ENCODE peak calls at places on chromosomes 13 and 19, in ten cellular contexts. One of them, this sample, is unnamed.
A peak's percentile ranks its signal among the peaks of the same experiment; 100 is the strongest.

GRCh38 chr13:107585466-107585865 is 629.9 kb downstream of the LIG4 start:
- DNase-seq in COR-L47: peak; percentile 56
- DNase-seq in NCI-H1092: no peak
- DNase-seq in NCI-H1417: peak; percentile 57
- DNase-seq in stimulated activated CD8-positive, alpha-beta memory T cell treated with anti-CD3 and anti-CD28 coated beads, Interleukin-7, amount 100 ng/mL, for 48 hours: no peak
- DNase-seq in cardiac fibroblast: no peak
- DNase-seq in A549: no peak
- DNase-seq in GOT3: no peak
- DNase-seq in fibroblast of gingiva: peak; percentile 21
- DNase-seq in T-helper 17 cell: no peak
- DNase-seq in this sample: peak; percentile 92

GRCh38 chr19:38928406-38929001 is 2.1 kb downstream of the SARS2 start:
- DNase-seq in A549: no peak
- DNase-seq in cardiac fibroblast: no peak
- DNase-seq in T-helper 17 cell: no peak
- DNase-seq in stimulated activated CD8-positive, alpha-beta memory T cell treated with anti-CD3 and anti-CD28 coated beads, Interleukin-7, amount 100 ng/mL, for 48 hours: no peak
- DNase-seq in NCI-H1417: no peak
- DNase-seq in COR-L47: no peak
- DNase-seq in fibroblast of gingiva: no peak
- DNase-seq in NCI-H1092: no peak
- DNase-seq in GOT3: no peak
- DNase-seq in this sample: no peak

GRCh38 chr13:96229356-96229755 is 139.4 kb downstream of the HS6ST3 start:
- DNase-seq in A549: peak; percentile 35
- DNase-seq in fibroblast of gingiva: peak; percentile 3
- DNase-seq in cardiac fibroblast: peak; percentile 2
- DNase-seq in GOT3: no peak
- DNase-seq in COR-L47: no peak
- DNase-seq in stimulated activated CD8-positive, alpha-beta memory T cell treated with anti-CD3 and anti-CD28 coated beads, Interleukin-7, amount 100 ng/mL, for 48 hours: no peak
- DNase-seq in NCI-H1417: no peak
- DNase-seq in T-helper 17 cell: no peak
- DNase-seq in NCI-H1092: no peak
- DNase-seq in this sample: peak; percentile 51

GRCh38 chr13:30978981-30979956 is 46.8 kb downstream of the TEX26 start:
- DNase-seq in NCI-H1417: no peak
- DNase-seq in cardiac fibroblast: peak; percentile 29
- DNase-seq in A549: peak; percentile 31
- DNase-seq in stimulated activated CD8-positive, alpha-beta memory T cell treated with anti-CD3 and anti-CD28 coated beads, Interleukin-7, amount 100 ng/mL, for 48 hours: no peak
- DNase-seq in fibroblast of gingiva: no peak
- DNase-seq in T-helper 17 cell: peak; percentile 21
- DNase-seq in COR-L47: peak; percentile 5
- DNase-seq in NCI-H1092: peak; percentile 13
- DNase-seq in GOT3: no peak
- DNase-seq in this sample: peak; percentile 35

GRCh38 chr13:96053003-96053703 is at the start of gene UGGT2:
- DNase-seq in fibroblast of gingiva: peak; percentile 96
- DNase-seq in GOT3: peak; percentile 82
- DNase-seq in cardiac fibroblast: peak; percentile 97
- DNase-seq in NCI-H1417: peak; percentile 95
- DNase-seq in stimulated activated CD8-positive, alpha-beta memory T cell treated with anti-CD3 and anti-CD28 coated beads, Interleukin-7, amount 100 ng/mL, for 48 hours: no peak
- DNase-seq in T-helper 17 cell: no peak
- DNase-seq in NCI-H1092: peak; percentile 89
- DNase-seq in A549: peak; percentile 92
- DNase-seq in COR-L47: peak; percentile 93
- DNase-seq in this sample: peak; percentile 96

GRCh38 chr13:50244913-50245574 is 229.8 kb downstream of the KCNRG start:
- DNase-seq in fibroblast of gingiva: peak; percentile 79
- DNase-seq in GOT3: no peak
- DNase-seq in T-helper 17 cell: no peak
- DNase-seq in cardiac fibroblast: peak; percentile 50
- DNase-seq in NCI-H1417: no peak
- DNase-seq in NCI-H1092: no peak
- DNase-seq in COR-L47: no peak
- DNase-seq in A549: peak; percentile 90
- DNase-seq in stimulated activated CD8-positive, alpha-beta memory T cell treated with anti-CD3 and anti-CD28 coated beads, Interleukin-7, amount 100 ng/mL, for 48 hours: peak; percentile 30
- DNase-seq in this sample: peak; percentile 8

GRCh38 chr13:113584870-113585671 is 518 bp downstream of the TFDP1 start:
- DNase-seq in A549: peak; percentile 9
- DNase-seq in T-helper 17 cell: no peak
- DNase-seq in stimulated activated CD8-positive, alpha-beta memory T cell treated with anti-CD3 and anti-CD28 coated beads, Interleukin-7, amount 100 ng/mL, for 48 hours: peak; percentile 22
- DNase-seq in NCI-H1092: no peak
- DNase-seq in COR-L47: peak; percentile 18
- DNase-seq in GOT3: no peak
- DNase-seq in NCI-H1417: peak; percentile 63
- DNase-seq in cardiac fibroblast: no peak
- DNase-seq in fibroblast of gingiva: no peak
- DNase-seq in this sample: no peak

GRCh38 chr19:18160792-18161690 is 8.1 kb downstream of the PIK3R2 start:
- DNase-seq in T-helper 17 cell: peak; percentile 84
- DNase-seq in COR-L47: peak; percentile 51
- DNase-seq in fibroblast of gingiva: peak; percentile 41
- DNase-seq in A549: peak; percentile 57
- DNase-seq in NCI-H1092: peak; percentile 52
- DNase-seq in NCI-H1417: peak; percentile 20
- DNase-seq in GOT3: no peak
- DNase-seq in cardiac fibroblast: peak; percentile 71
- DNase-seq in stimulated activated CD8-positive, alpha-beta memory T cell treated with anti-CD3 and anti-CD28 coated beads, Interleukin-7, amount 100 ng/mL, for 48 hours: peak; percentile 69
- DNase-seq in this sample: peak; percentile 72

GRCh38 chr19:14089662-14090508 is 666 bp downstream of the SAMD1 start:
- DNase-seq in T-helper 17 cell: peak; percentile 46
- DNase-seq in fibroblast of gingiva: peak; percentile 73
- DNase-seq in NCI-H1417: peak; percentile 74
- DNase-seq in cardiac fibroblast: peak; percentile 68
- DNase-seq in GOT3: peak; percentile 9
- DNase-seq in COR-L47: peak; percentile 37
- DNase-seq in stimulated activated CD8-positive, alpha-beta memory T cell treated with anti-CD3 and anti-CD28 coated beads, Interleukin-7, amount 100 ng/mL, for 48 hours: peak; percentile 25
- DNase-seq in A549: peak; percentile 69
- DNase-seq in NCI-H1092: peak; percentile 15
- DNase-seq in this sample: peak; percentile 77

GRCh38 chr19:7497292-7497691 is 8.5 kb upstream of the PEX11G start:
- DNase-seq in COR-L47: no peak
- DNase-seq in cardiac fibroblast: peak; percentile 21
- DNase-seq in NCI-H1417: no peak
- DNase-seq in fibroblast of gingiva: no peak
- DNase-seq in T-helper 17 cell: no peak
- DNase-seq in GOT3: no peak
- DNase-seq in stimulated activated CD8-positive, alpha-beta memory T cell treated with anti-CD3 and anti-CD28 coated beads, Interleukin-7, amount 100 ng/mL, for 48 hours: no peak
- DNase-seq in NCI-H1092: no peak
- DNase-seq in A549: no peak
- DNase-seq in this sample: no peak

GRCh38 chr19:45245334-45245787 is at the start of gene EXOC3L2:
- DNase-seq in COR-L47: no peak
- DNase-seq in stimulated activated CD8-positive, alpha-beta memory T cell treated with anti-CD3 and anti-CD28 coated beads, Interleukin-7, amount 100 ng/mL, for 48 hours: no peak
- DNase-seq in NCI-H1417: no peak
- DNase-seq in NCI-H1092: no peak
- DNase-seq in A549: no peak
- DNase-seq in fibroblast of gingiva: no peak
- DNase-seq in GOT3: no peak
- DNase-seq in T-helper 17 cell: no peak
- DNase-seq in cardiac fibroblast: peak; percentile 30
- DNase-seq in this sample: peak; percentile 39

GRCh38 chr13:36214163-36214921 is at the start of gene SOHLH2:
- DNase-seq in A549: no peak
- DNase-seq in fibroblast of gingiva: no peak
- DNase-seq in T-helper 17 cell: no peak
- DNase-seq in GOT3: no peak
- DNase-seq in COR-L47: no peak
- DNase-seq in NCI-H1092: no peak
- DNase-seq in NCI-H1417: no peak
- DNase-seq in cardiac fibroblast: no peak
- DNase-seq in stimulated activated CD8-positive, alpha-beta memory T cell treated with anti-CD3 and anti-CD28 coated beads, Interleukin-7, amount 100 ng/mL, for 48 hours: no peak
- DNase-seq in this sample: no peak

GRCh38 chr13:60788156-60788829 is 391.3 kb downstream of the TDRD3 start:
- DNase-seq in cardiac fibroblast: peak; percentile 13
- DNase-seq in NCI-H1417: no peak
- DNase-seq in fibroblast of gingiva: no peak
- DNase-seq in GOT3: no peak
- DNase-seq in NCI-H1092: no peak
- DNase-seq in A549: no peak
- DNase-seq in stimulated activated CD8-positive, alpha-beta memory T cell treated with anti-CD3 and anti-CD28 coated beads, Interleukin-7, amount 100 ng/mL, for 48 hours: no peak
- DNase-seq in T-helper 17 cell: no peak
- DNase-seq in COR-L47: no peak
- DNase-seq in this sample: no peak

GRCh38 chr19:18263324-18264215 is 10.7 kb downstream of the IQCN start:
- DNase-seq in NCI-H1417: no peak
- DNase-seq in stimulated activated CD8-positive, alpha-beta memory T cell treated with anti-CD3 and anti-CD28 coated beads, Interleukin-7, amount 100 ng/mL, for 48 hours: no peak
- DNase-seq in GOT3: no peak
- DNase-seq in A549: no peak
- DNase-seq in cardiac fibroblast: no peak
- DNase-seq in COR-L47: no peak
- DNase-seq in NCI-H1092: no peak
- DNase-seq in fibroblast of gingiva: no peak
- DNase-seq in T-helper 17 cell: no peak
- DNase-seq in this sample: no peak

GRCh38 chr13:95512424-95512823 is 40.1 kb upstream of the CLDN10 start:
- DNase-seq in NCI-H1417: no peak
- DNase-seq in stimulated activated CD8-positive, alpha-beta memory T cell treated with anti-CD3 and anti-CD28 coated beads, Interleukin-7, amount 100 ng/mL, for 48 hours: no peak
- DNase-seq in GOT3: no peak
- DNase-seq in fibroblast of gingiva: no peak
- DNase-seq in NCI-H1092: no peak
- DNase-seq in A549: no peak
- DNase-seq in COR-L47: no peak
- DNase-seq in T-helper 17 cell: no peak
- DNase-seq in cardiac fibroblast: no peak
- DNase-seq in this sample: no peak

This sample was measured in lung microvascular endothelial cell.